ENCODE peak calls at places on chromosomes 12 and 14, in five cellular contexts. Z is mammary epithelial cell, K is MM.1S, R is NCI-H774, L is fibroblast of mammary gland. M is an unnamed sample.
A peak's percentile ranks its signal among the peaks of the same experiment; 100 is the strongest.

GRCh38 chr14:55789442-55789841 is 209.4 kb downstream of the KTN1 start:
- DNase-seq in Z (no peak), L (peak; percentile 33), R (no peak), K (no peak), M (no peak)

GRCh38 chr12:25251749-25252148 is 1.0 kb upstream of the KRAS start:
- DNase-seq in K (no peak), Z (no peak), L (no peak), R (no peak), M (no peak)

GRCh38 chr14:26173581-26173980 is 424.3 kb downstream of the NOVA1 start:
- DNase-seq in L (peak; percentile 79), K (no peak), Z (no peak), R (no peak), M (peak; percentile 28)

GRCh38 chr12:118050972-118051910 is 9.7 kb downstream of the WSB2 start:
- DNase-seq in K (no peak), R (no peak), Z (no peak), L (no peak), M (no peak)

GRCh38 chr12:32444895-32445294 is 45.5 kb downstream of the FGD4 start:
- DNase-seq in Z (peak; percentile 90), R (no peak), L (peak; percentile 85), K (no peak), M (peak; percentile 94)

GRCh38 chr14:21528381-21529348 is 2.5 kb upstream of the SALL2 start:
- DNase-seq in R (no peak), K (no peak), L (no peak), Z (no peak), M (no peak)

GRCh38 chr14:55731881-55732498 is 152.0 kb downstream of the KTN1 start:
- DNase-seq in K (no peak), R (no peak), Z (no peak), L (peak; percentile 25), M (peak; percentile 47)

GRCh38 chr12:25480145-25480544 is 72.9 kb downstream of the LMNTD1 start:
- DNase-seq in R (no peak), Z (no peak), K (no peak), L (no peak), M (no peak)

GRCh38 chr14:68547305-68548193 is 245.3 kb downstream of the ZFP36L1 start:
- DNase-seq in Z (peak; percentile 99), K (no peak), R (no peak), L (peak; percentile 99), M (peak; percentile 99)

GRCh38 chr14:28751467-28752058 is 15.0 kb upstream of the FOXG1 start:
- DNase-seq in L (peak; percentile 76), R (peak; percentile 73), K (peak; percentile 50), Z (peak; percentile 45), M (peak; percentile 76)

GRCh38 chr14:103688906-103689902 is 26.0 kb downstream of the XRCC3 start:
- DNase-seq in Z (no peak), K (no peak), L (peak; percentile 58), R (no peak), M (peak; percentile 29)

GRCh38 chr14:60757617-60758016 is 23.1 kb downstream of the MNAT1 start:
- DNase-seq in K (no peak), R (no peak), Z (peak; percentile 82), L (peak; percentile 92), M (peak; percentile 87)

GRCh38 chr12:15244341-15244740 is 23.1 kb upstream of the RERG start:
- DNase-seq in L (no peak), K (no peak), Z (no peak), R (peak; percentile 59), M (no peak)

GRCh38 chr12:5768880-5769199 is 176.2 kb downstream of the ANO2 start:
- DNase-seq in Z (no peak), K (no peak), R (no peak), L (no peak), M (no peak)

GRCh38 chr14:23285530-23286019 is 357 bp downstream of the HOMEZ start:
- DNase-seq in L (no peak), Z (no peak), R (no peak), K (no peak), M (no peak)

GRCh38 chr14:21626491-21627230 is 8.1 kb downstream of the OR10G2 start:
- DNase-seq in Z (peak; percentile 2), L (peak; percentile 29), R (no peak), K (no peak), M (peak; percentile 35)

GRCh38 chr12:20259786-20260185 is 108.6 kb upstream of the PDE3A start:
- DNase-seq in Z (no peak), R (no peak), L (no peak), K (no peak), M (no peak)

GRCh38 chr12:123571343-123571813 is 13.0 kb upstream of the TMED2 start:
- DNase-seq in K (no peak), Z (peak; percentile 56), L (peak; percentile 98), R (no peak), M (peak; percentile 90)

GRCh38 chr12:109753959-109754358 is 40.3 kb downstream of the FAM222A start:
- DNase-seq in R (no peak), K (no peak), L (no peak), Z (no peak), M (no peak)

GRCh38 chr14:104887623-104888488 is 22.8 kb downstream of the CEP170B start:
- DNase-seq in Z (no peak), R (no peak), K (no peak), L (no peak), M (no peak)

GRCh38 chr12:105076098-105076497 is 8.2 kb downstream of the ALDH1L2 start:
- DNase-seq in K (no peak), L (peak; percentile 88), Z (peak; percentile 86), R (no peak), M (peak; percentile 76)

GRCh38 chr12:87266305-87266704 is 762.9 kb downstream of the C12orf50 start:
- DNase-seq in R (no peak), L (peak; percentile 12), Z (no peak), K (no peak), M (peak; percentile 19)

GRCh38 chr14:96624661-96625435 is 122.7 kb downstream of the PAPOLA start:
- DNase-seq in Z (no peak), R (no peak), K (no peak), L (no peak), M (no peak)

GRCh38 chr14:93319958-93320357 is 12.9 kb downstream of the BTBD7 start:
- DNase-seq in L (no peak), Z (no peak), K (no peak), R (no peak), M (no peak)

GRCh38 chr12:45730116-45730841 is 773 bp downstream of the ARID2 start:
- DNase-seq in Z (peak; percentile 58), L (peak; percentile 45), K (peak; percentile 61), R (peak; percentile 71), M (peak; percentile 58)

GRCh38 chr14:80587096-80587724 is 354.3 kb downstream of the CEP128 start:
- DNase-seq in Z (peak; percentile 49), L (peak; percentile 62), K (no peak), R (no peak), M (peak; percentile 62)

GRCh38 chr12:128810182-128811127 is 13.3 kb downstream of the SLC15A4 start:
- DNase-seq in Z (no peak), L (peak; percentile 62), K (peak; percentile 86), R (no peak), M (no peak)

GRCh38 chr12:108826115-108826806 is 31.1 kb downstream of the SSH1 start:
- DNase-seq in L (peak; percentile 98), R (no peak), Z (no peak), K (peak; percentile 29), M (no peak)

GRCh38 chr12:111444706-111445310 is 39.1 kb downstream of the SH2B3 start:
- DNase-seq in L (no peak), R (no peak), K (peak; percentile 89), Z (no peak), M (no peak)

GRCh38 chr12:100234166-100234565 is 32.7 kb downstream of the DEPDC4 start:
- DNase-seq in Z (peak; percentile 34), R (no peak), K (no peak), L (peak; percentile 95), M (peak; percentile 61)